ENCODE peak calls at places on chromosomes 2 and 18, in five cellular contexts. J is K562, A is SK-N-SH, O is H1, S is stomach. V is an unnamed sample.

GRCh38 chr2:143629344-143629743 is 500.1 kb downstream of the ARHGAP15 start:
- DNase-seq in J (no peak), S (no peak), O (no peak), A (no peak), V (no peak)

GRCh38 chr18:49011291-49011746 is 60.6 kb upstream of the SMAD7 start:
- DNase-seq in J (no peak), A (peak; percentile 61), O (no peak), S (no peak), V (peak; percentile 44)

GRCh38 chr2:20588918-20589871 is 61.7 kb downstream of the HS1BP3 start:
- DNase-seq in J (no peak), O (no peak), S (peak; percentile 11), A (no peak), V (peak; percentile 60)

GRCh38 chr2:233817305-233817980 is 36.9 kb downstream of the HJURP start:
- DNase-seq in S (peak; percentile 20), J (no peak), O (no peak), A (no peak), V (peak; percentile 39)

GRCh38 chr2:235518317-235519090 is 24.7 kb downstream of the AGAP1 start:
- DNase-seq in A (no peak), J (no peak), S (no peak), O (no peak), V (no peak)

GRCh38 chr18:34219651-34220050 is 5.1 kb downstream of the NOL4 start:
- DNase-seq in A (peak; percentile 78), O (no peak), S (no peak), J (no peak), V (no peak)

GRCh38 chr2:142974288-142975024 is 97.0 kb downstream of the KYNU start:
- DNase-seq in J (no peak), S (no peak), A (no peak), O (peak; percentile 44), V (no peak)

GRCh38 chr18:49757513-49758262 is 55.6 kb downstream of the ACAA2 start:
- DNase-seq in J (peak; percentile 76), S (no peak), O (no peak), A (peak; percentile 61), V (no peak)

GRCh38 chr18:11980148-11980554 is 1.2 kb upstream of the IMPA2 start:
- DNase-seq in J (peak; percentile 10), S (no peak), A (no peak), O (no peak), V (no peak)

GRCh38 chr2:50564781-50565180 is 467.2 kb downstream of the NRXN1 start:
- DNase-seq in J (no peak), A (no peak), O (no peak), S (no peak), V (no peak)

GRCh38 chr2:63614983-63615945 is 26.5 kb downstream of the MDH1 start:
- DNase-seq in J (peak; percentile 47), S (no peak), O (peak; percentile 57), A (no peak), V (no peak)

GRCh38 chr18:58567453-58568196 is 61.3 kb downstream of the ALPK2 start:
- DNase-seq in O (no peak), S (no peak), A (no peak), J (no peak), V (no peak)
- TF ChIP-seq EP300 in O (no peak), S (no peak), A (peak; percentile 63), J (no peak), V (no peak)

GRCh38 chr2:184599875-184600227 is 1.5 kb downstream of the ZNF804A start:
- DNase-seq in J (no peak), S (no peak), A (no peak), O (no peak), V (no peak)
- H3K4me3 ChIP-seq in J (peak overlapping the region; percentile 36), S (no peak overlapping the region), A (no peak overlapping the region), O (no peak overlapping the region), V (no peak overlapping the region)

GRCh38 chr2:97870396-97870843 is 125.3 kb downstream of the TMEM131 start:
- DNase-seq in S (no peak), J (peak; percentile 18), O (no peak), A (no peak), V (no peak)
- TF ChIP-seq POLR2AphosphoS5 in S (no peak), J (no peak), O (no peak), A (no peak), V (no peak)

DNA sequence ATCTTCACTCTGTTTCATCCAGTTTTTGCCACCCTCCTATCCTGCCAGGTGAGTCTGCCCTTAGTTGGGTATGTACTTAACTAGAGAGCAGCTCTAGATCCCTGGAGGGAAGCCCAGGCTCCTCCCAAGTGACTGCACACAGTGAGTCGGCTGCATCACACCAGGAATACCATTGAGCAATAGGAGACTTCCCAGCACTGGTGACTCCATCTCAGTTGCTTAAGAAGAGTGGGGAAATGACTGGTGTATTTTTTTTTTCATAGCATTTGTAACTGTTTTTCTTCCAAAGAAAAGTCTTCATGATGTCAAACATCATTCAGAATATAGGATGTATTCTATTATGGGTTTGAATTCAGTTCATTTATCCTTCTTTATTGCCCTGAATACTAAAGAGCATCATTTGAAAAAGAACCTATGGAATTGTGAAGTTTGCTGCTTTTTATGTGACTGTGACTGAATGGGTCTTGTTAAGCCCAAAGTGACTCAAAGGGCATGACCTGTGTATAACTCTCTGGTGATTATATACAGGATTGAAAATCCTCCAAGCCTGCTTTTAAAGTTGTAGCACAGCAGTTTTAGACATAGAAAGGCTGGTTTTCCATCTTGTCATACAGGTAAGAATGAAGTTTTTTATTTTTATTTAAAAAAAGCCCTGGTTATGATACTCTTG is 84.3 kb downstream of the MAP3K20 start:
- DNase-seq in S (peak; percentile 71), A (no peak), O (peak; percentile 10), J (no peak), V (peak; percentile 98)
- TF ChIP-seq EP300 in S (peak; percentile 93), A (no peak), O (no peak), J (no peak), V (peak; percentile 60)

DNA sequence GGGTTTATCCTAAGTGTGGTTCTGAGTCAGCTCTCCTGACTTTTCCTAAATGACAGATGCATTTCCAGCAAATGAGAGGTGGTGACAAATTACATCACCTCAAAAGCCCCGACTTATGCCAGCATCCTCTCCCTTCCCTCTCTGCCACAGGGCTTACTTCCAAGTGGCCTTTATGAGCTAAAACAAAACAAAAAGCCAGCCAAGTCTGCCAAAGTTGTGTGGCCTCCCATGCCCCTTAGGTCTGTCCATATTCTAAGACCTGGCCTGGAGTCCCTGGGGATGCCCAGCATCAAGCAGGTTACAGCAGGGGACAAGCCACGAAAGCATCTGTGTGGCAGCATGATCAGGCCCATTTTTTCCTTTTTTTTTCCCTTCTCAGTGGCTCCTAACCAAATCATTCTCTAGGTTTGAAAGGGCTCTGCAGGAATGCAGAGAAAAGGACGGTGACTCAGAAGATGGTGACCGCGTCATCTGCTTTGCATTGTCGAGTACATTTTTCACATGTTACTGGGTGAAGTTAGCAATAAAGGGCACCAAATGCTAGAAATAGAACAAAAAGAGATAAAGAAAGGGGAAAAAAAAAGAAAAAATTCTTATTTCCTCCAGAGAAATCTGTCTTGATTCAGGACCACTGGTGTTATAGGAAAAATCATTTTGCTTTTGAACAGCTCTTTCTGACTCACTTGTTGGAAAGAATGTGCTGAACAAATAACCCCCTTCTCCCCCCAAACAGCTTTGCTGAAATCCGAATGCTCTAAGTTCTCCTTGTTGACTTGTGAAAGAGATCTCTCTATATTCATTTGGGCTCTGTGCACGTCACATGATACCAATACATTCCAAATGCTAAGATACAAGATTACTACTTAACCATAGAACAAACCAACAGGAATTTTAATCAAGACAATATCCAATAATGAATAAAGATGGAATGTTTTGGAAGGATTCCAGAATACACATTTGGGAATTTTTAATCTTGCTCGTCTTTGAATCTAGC is 178.7 kb downstream of the EN1 start:
- DNase-seq in J (no peak), A (no peak), S (no peak), O (no peak), V (no peak)
- H3K4me3 ChIP-seq in J (no peak overlapping the region), A (no peak overlapping the region), S (no peak overlapping the region), O (no peak overlapping the region), V (no peak overlapping the region)